ENCODE peak calls at places on chromosome 20, in five cellular contexts. Y is MCF 10A, S is epithelial cell of esophagus, P is thoracic aorta, I is pancreas. R is an unnamed sample.
A peak's percentile ranks its signal among the peaks of the same experiment; 100 is the strongest.

GRCh38 chr20:14334306-14334930 is 3.0 kb downstream of the FLRT3 start:
- DNase-seq in Y (peak; percentile 78), S (peak; percentile 69), P (no peak), I (no peak), R (peak; percentile 25)

GRCh38 chr20:3919352-3919751 is 30.2 kb downstream of the PANK2 start:
- DNase-seq in Y (no peak), S (no peak), P (no peak), I (no peak), R (no peak)

GRCh38 chr20:3732327-3733118 is at the start of gene HSPA12B:
- DNase-seq in Y (no peak), S (no peak), P (no peak), I (no peak), R (peak; percentile 35)

GRCh38 chr20:676315-676937 is 824 bp upstream of the SCRT2 start:
- DNase-seq in Y (no peak), S (no peak), P (no peak), I (no peak), R (no peak)

GRCh38 chr20:57941121-57941522 is 231.3 kb upstream of the PMEPA1 start:
- DNase-seq in Y (no peak), S (no peak), P (no peak), I (peak; percentile 39), R (peak; percentile 70)

GRCh38 chr20:38131588-38132121 is 33.4 kb downstream of the TGM2 start:
- DNase-seq in Y (peak; percentile 20), S (peak; percentile 60), P (no peak), I (no peak), R (peak; percentile 3)

GRCh38 chr20:47274449-47275108 is 81.9 kb downstream of the ZMYND8 start:
- DNase-seq in Y (peak; percentile 92), S (peak; percentile 85), P (no peak), I (no peak), R (no peak)

GRCh38 chr20:568097-568864 is 24.7 kb upstream of the CSNK2A1 start:
- DNase-seq in Y (no peak), S (peak; percentile 17), P (no peak), I (no peak), R (no peak)

GRCh38 chr20:17501701-17502100 is 29.5 kb downstream of the BFSP1 start:
- DNase-seq in Y (no peak), S (no peak), P (no peak), I (no peak), R (no peak)

GRCh38 chr20:57047281-57048026 is 219.0 kb downstream of the BMP7 start:
- DNase-seq in Y (peak; percentile 27), S (no peak), P (no peak), I (no peak), R (no peak)

GRCh38 chr20:23291575-23292240 is 58.9 kb upstream of the NXT1 start:
- DNase-seq in Y (no peak), S (no peak), P (no peak), I (no peak), R (no peak)

GRCh38 chr20:57467742-57468141 is 57.2 kb downstream of the CTCFL start:
- DNase-seq in Y (no peak), S (no peak), P (no peak), I (no peak), R (no peak)

GRCh38 chr20:21527908-21528307 is 14.0 kb upstream of the NKX2-2 start:
- DNase-seq in Y (no peak), S (no peak), P (no peak), I (no peak), R (no peak)

GRCh38 chr20:60137657-60138245 is 179.5 kb downstream of the CDH26 start:
- DNase-seq in Y (peak; percentile 65), S (peak; percentile 49), P (no peak), I (no peak), R (no peak)

GRCh38 chr20:644692-645317 is 8.2 kb downstream of the SRXN1 start:
- DNase-seq in Y (no peak), S (no peak), P (no peak), I (no peak), R (no peak)

GRCh38 chr20:1900321-1900791 is 5.1 kb downstream of the SIRPA start:
- DNase-seq in Y (peak; percentile 67), S (peak; percentile 76), P (no peak), I (peak; percentile 53), R (peak; percentile 50)

GRCh38 chr20:38579921-38580320 is 1.1 kb upstream of the ADIG start:
- DNase-seq in Y (no peak), S (no peak), P (no peak), I (no peak), R (no peak)

GRCh38 chr20:17077030-17077429 is 149.8 kb upstream of the PCSK2 start:
- DNase-seq in Y (no peak), S (no peak), P (no peak), I (no peak), R (no peak)

GRCh38 chr20:59585714-59586404 is 18.5 kb upstream of the PHACTR3 start:
- DNase-seq in Y (no peak), S (no peak), P (no peak), I (no peak), R (no peak)

GRCh38 chr20:62377064-62377461 is 9.8 kb upstream of the RPS21 start:
- DNase-seq in Y (no peak), S (no peak), P (no peak), I (no peak), R (no peak)

GRCh38 chr20:62366370-62367135 is 559 bp downstream of the LAMA5 start:
- DNase-seq in Y (peak; percentile 68), S (no peak), P (no peak), I (peak; percentile 79), R (no peak)

GRCh38 chr20:57535297-57535696 is 10.4 kb upstream of the CTCFL start:
- DNase-seq in Y (no peak), S (no peak), P (no peak), I (no peak), R (no peak)

GRCh38 chr20:62355527-62356142 is 11.5 kb downstream of the LAMA5 start:
- DNase-seq in Y (peak; percentile 52), S (peak; percentile 61), P (no peak), I (peak; percentile 64), R (peak; percentile 71)

GRCh38 chr20:38825901-38826625 is 20.6 kb downstream of the PPP1R16B start:
- DNase-seq in Y (peak; percentile 80), S (peak; percentile 75), P (no peak), I (no peak), R (no peak)

GRCh38 chr20:51094221-51094620 is 71.3 kb upstream of the KCNG1 start:
- DNase-seq in Y (no peak), S (no peak), P (no peak), I (no peak), R (no peak)

GRCh38 chr20:51093240-51093763 is 70.4 kb upstream of the KCNG1 start:
- DNase-seq in Y (no peak), S (no peak), P (no peak), I (no peak), R (no peak)

GRCh38 chr20:51097334-51098176 is 74.6 kb upstream of the KCNG1 start:
- DNase-seq in Y (no peak), S (no peak), P (no peak), I (no peak), R (no peak)

GRCh38 chr20:51096571-51097267 is 73.8 kb upstream of the KCNG1 start:
- DNase-seq in Y (no peak), S (no peak), P (no peak), I (no peak), R (no peak)

GRCh38 chr20:51095755-51096509 is 73.0 kb upstream of the KCNG1 start:
- DNase-seq in Y (no peak), S (no peak), P (no peak), I (no peak), R (no peak)
- TF ChIP-seq CTCF in Y (no peak), S (no peak), P (no peak), I (no peak), R (no peak)

DNA sequence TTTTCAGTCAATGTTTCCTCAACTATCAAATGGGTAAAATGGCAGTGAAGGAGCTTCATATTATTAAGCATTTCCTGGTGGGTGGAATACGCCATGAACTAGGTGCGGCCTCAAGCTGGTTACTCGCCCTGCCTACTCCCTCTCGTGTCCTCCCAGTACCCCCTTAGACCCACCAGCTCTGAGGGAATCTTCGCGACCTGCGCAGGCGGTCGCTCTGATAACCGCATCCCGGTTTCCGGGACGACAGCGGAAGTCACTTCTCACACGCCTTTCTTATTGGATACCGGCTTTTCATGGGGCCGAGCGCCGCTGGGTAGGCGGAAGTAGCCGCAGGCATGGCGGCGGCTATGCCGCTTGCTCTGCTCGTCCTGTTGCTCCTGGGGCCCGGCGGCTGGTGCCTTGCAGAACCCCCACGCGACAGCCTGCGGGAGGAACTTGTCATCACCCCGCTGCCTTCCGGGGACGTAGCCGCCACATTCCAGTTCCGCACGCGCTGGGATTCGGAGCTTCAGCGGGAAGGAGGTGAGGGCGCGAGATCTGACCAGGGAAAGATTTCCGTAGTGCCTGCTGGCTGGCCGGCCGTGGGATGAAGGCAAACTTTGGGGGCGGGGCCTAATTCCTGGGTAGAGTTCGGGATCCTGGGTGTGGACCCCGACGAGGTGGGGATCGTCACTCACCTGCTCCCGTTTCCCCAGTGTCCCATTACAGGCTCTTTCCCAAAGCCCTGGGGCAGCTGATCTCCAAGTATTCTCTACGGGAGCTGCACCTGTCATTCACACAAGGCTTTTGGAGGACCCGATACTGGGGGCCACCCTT is at the start of gene PIGT:
- DNase-seq in Y (peak; percentile 81), S (peak; percentile 81), P (no peak), I (peak; percentile 80), R (peak; percentile 82)
- TF ChIP-seq CTCF in Y (no peak), S (peak; percentile 10), P (no peak), I (no peak), R (no peak)

DNA sequence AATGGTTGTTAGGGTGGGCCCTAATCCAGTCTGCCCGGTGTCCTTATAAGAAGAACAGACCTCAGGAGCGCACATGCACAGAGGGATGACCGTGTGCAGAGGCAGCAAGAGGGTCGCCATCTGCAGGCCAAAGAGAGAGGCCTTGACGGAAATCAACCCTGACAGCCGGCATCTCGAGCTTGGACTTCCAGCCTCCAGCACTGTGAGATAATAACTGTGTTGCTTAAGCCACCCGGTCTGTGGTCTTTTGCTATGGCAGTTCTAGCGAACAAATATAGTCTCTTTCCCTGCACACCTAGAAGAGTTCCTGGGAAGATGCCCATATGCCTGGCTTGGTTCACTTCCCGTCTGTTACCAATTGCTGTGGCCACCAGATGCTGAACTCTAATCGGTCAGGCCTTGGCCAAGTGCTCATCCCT is 35.3 kb upstream of the PTGIS start:
- DNase-seq in Y (no peak), S (no peak), P (no peak), I (no peak), R (peak; percentile 69)
- TF ChIP-seq CTCF in Y (no peak), S (no peak), P (no peak), I (no peak), R (peak; percentile 32)

GRCh38 chr20:20461526-20461925 is 93.6 kb downstream of the INSM1 start:
- DNase-seq in Y (no peak), S (no peak), P (no peak), I (no peak), R (no peak)

GRCh38 chr20:20462185-20462584 is 94.3 kb downstream of the INSM1 start:
- DNase-seq in Y (no peak), S (no peak), P (no peak), I (no peak), R (no peak)

GRCh38 chr20:20466341-20466879 is 98.5 kb downstream of the INSM1 start:
- DNase-seq in Y (peak; percentile 15), S (no peak), P (no peak), I (no peak), R (no peak)

GRCh38 chr20:20463933-20464374 is 96.0 kb downstream of the INSM1 start:
- DNase-seq in Y (no peak), S (no peak), P (no peak), I (no peak), R (no peak)

DNA sequence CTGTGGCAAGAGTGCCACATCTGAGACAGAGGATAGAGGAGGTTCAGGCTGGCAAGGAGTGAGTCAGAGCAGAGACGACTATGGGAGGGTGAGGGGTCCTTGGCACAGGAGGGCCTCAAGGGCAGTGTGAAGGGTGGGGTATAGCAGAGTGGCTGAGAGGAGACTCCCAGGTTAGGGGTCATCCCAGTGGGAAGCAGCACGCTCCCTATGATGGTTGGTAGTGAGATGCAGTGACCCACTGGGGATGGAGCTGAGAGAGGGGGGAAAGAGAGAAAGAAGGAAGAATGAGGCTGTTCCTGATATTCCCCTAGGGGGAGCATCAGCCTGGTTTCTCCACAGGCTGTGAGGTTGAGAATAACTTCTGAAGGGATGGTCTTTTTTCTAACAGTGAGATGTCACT is 97.4 kb downstream of the INSM1 start:
- DNase-seq in Y (no peak), S (no peak), P (no peak), I (no peak), R (no peak)
- TF ChIP-seq CTCF in Y (no peak), S (peak; percentile 39), P (no peak), I (no peak), R (no peak)